ENCODE peak calls at places on chromosomes 3 and 15, in five cellular contexts. A is CD8-positive, alpha-beta memory T cell; T is stimulated activated CD8-positive, alpha-beta memory T cell treated with anti-CD3 and anti-CD28 coated beads, Interleukin-7, amount 100 ng/mL, for 4 hours; S is B cell; D is glutamatergic neuron. K is an unnamed sample.

GRCh38 chr15:66670698-66671580 is 31.1 kb upstream of the SMAD6 start:
- DNase-seq in A (no peak), T (no peak), S (no peak), D (no peak), K (no peak)

GRCh38 chr3:52080830-52081719 is 24.7 kb upstream of the DUSP7 start:
- DNase-seq in A (no peak), T (no peak), S (no peak), D (no peak), K (no peak)

GRCh38 chr3:174949523-174949922 is 90.4 kb downstream of the NAALADL2 start:
- DNase-seq in A (no peak), T (no peak), S (no peak), D (no peak), K (no peak)

GRCh38 chr3:178304758-178305157 is 231.5 kb upstream of the KCNMB2 start:
- DNase-seq in A (no peak), T (no peak), S (no peak), D (no peak), K (no peak)

GRCh38 chr15:68419301-68420175 is 12.4 kb downstream of the ITGA11 start:
- DNase-seq in A (no peak), T (no peak), S (peak), D (no peak), K (no peak)

GRCh38 chr15:65945616-65946015 is 76.3 kb downstream of the RAB11A start:
- DNase-seq in A (no peak), T (no peak), S (no peak), D (no peak), K (no peak)

GRCh38 chr3:125261031-125261430 is 48.5 kb upstream of the SLC12A8 start:
- DNase-seq in A (no peak), T (no peak), S (no peak), D (no peak), K (no peak)

GRCh38 chr3:7720649-7721048 is 781.0 kb upstream of the LMCD1 start:
- DNase-seq in A (no peak), T (no peak), S (no peak), D (no peak), K (no peak)

GRCh38 chr3:195172285-195172684 is 98.7 kb downstream of the XXYLT1 start:
- DNase-seq in A (no peak), T (no peak), S (peak), D (no peak), K (no peak)

GRCh38 chr3:34155666-34156065 is 357.2 kb downstream of the PDCD6IP start:
- DNase-seq in A (no peak), T (no peak), S (no peak), D (no peak), K (no peak)

GRCh38 chr15:95266481-95267061 is 1035.2 kb downstream of the MCTP2 start:
- DNase-seq in A (no peak), T (no peak), S (no peak), D (no peak), K (no peak)

GRCh38 chr3:13574798-13575451 is 26.0 kb downstream of the FBLN2 start:
- DNase-seq in A (no peak), T (no peak), S (no peak), D (no peak), K (no peak)

GRCh38 chr15:66096711-66097058 is 156.9 kb downstream of the MEGF11 start:
- DNase-seq in A (no peak), T (no peak), S (no peak), D (peak), K (no peak)

GRCh38 chr15:46170326-46170725 is 535.5 kb downstream of the SQOR start:
- DNase-seq in A (no peak), T (no peak), S (no peak), D (no peak), K (no peak)

GRCh38 chr3:172859035-172859434 is 108.5 kb downstream of the ECT2 start:
- DNase-seq in A (no peak), T (no peak), S (no peak), D (no peak), K (no peak)

GRCh38 chr3:31880020-31880419 is 101.0 kb downstream of the OSBPL10 start:
- DNase-seq in A (no peak), T (no peak), S (no peak), D (no peak), K (peak)

GRCh38 chr15:51117270-51117669 is 22.6 kb upstream of the TNFAIP8L3 start:
- DNase-seq in A (no peak), T (no peak), S (no peak), D (no peak), K (no peak)

GRCh38 chr3:81752604-81753003 is 8.8 kb downstream of the GBE1 start:
- DNase-seq in A (no peak), T (no peak), S (no peak), D (no peak), K (no peak)

GRCh38 chr15:101059381-101060341 is 140.5 kb downstream of the LRRK1 start:
- DNase-seq in A (no peak), T (no peak), S (peak), D (no peak), K (no peak)

GRCh38 chr3:66303556-66303955 is 82.8 kb downstream of the SLC25A26 start:
- DNase-seq in A (peak), T (peak), S (no peak), D (no peak), K (peak)

GRCh38 chr15:101006931-101007687 is 88.0 kb downstream of the LRRK1 start:
- DNase-seq in A (peak), T (peak), S (peak), D (peak), K (peak)

GRCh38 chr3:185473290-185473815 is 25.5 kb downstream of the TMEM41A start:
- DNase-seq in A (no peak), T (no peak), S (no peak), D (no peak), K (no peak)

GRCh38 chr3:166284994-166285393 is 447.8 kb upstream of the BCHE start:
- DNase-seq in A (no peak), T (no peak), S (no peak), D (no peak), K (no peak)

GRCh38 chr15:47473857-47474256 is 243.4 kb upstream of the SEMA6D start:
- DNase-seq in A (no peak), T (no peak), S (no peak), D (no peak), K (no peak)

K was measured in DND-41.